ENCODE peak calls at places on chromosomes 6 and 20, in seven cellular contexts. One of them, this sample, is unnamed.

GRCh38 chr20:52267418-52267817 is 75.8 kb upstream of the ZFP64 start:
- DNase-seq in lung: no peak
- DNase-seq in heart left ventricle: no peak
- DNase-seq in neuronal stem cell: no peak
- DNase-seq in CD8-positive, alpha-beta memory T cell: no peak
- DNase-seq in cardiac muscle cell: no peak
- DNase-seq in C1 segment of cervical spinal cord: no peak
- DNase-seq in this sample: no peak

GRCh38 chr6:106134906-106135634 is 48.9 kb downstream of the PRDM1 start:
- DNase-seq in lung: no peak
- DNase-seq in heart left ventricle: no peak
- DNase-seq in neuronal stem cell: no peak
- DNase-seq in CD8-positive, alpha-beta memory T cell: no peak
- DNase-seq in cardiac muscle cell: no peak
- DNase-seq in C1 segment of cervical spinal cord: no peak
- DNase-seq in this sample: no peak

GRCh38 chr6:68994561-68994960 is 359.5 kb downstream of the ADGRB3 start:
- DNase-seq in lung: no peak
- DNase-seq in heart left ventricle: no peak
- DNase-seq in neuronal stem cell: no peak
- DNase-seq in CD8-positive, alpha-beta memory T cell: no peak
- DNase-seq in cardiac muscle cell: no peak
- DNase-seq in C1 segment of cervical spinal cord: no peak
- DNase-seq in this sample: no peak

GRCh38 chr20:18224968-18225568 is 63.3 kb upstream of the ZNF133 start:
- DNase-seq in lung: peak
- DNase-seq in heart left ventricle: peak
- DNase-seq in neuronal stem cell: peak
- DNase-seq in CD8-positive, alpha-beta memory T cell: no peak
- DNase-seq in cardiac muscle cell: peak
- DNase-seq in C1 segment of cervical spinal cord: peak
- DNase-seq in this sample: no peak

GRCh38 chr6:6772751-6773150 is 184.2 kb downstream of the LY86 start:
- DNase-seq in lung: no peak
- DNase-seq in heart left ventricle: no peak
- DNase-seq in neuronal stem cell: no peak
- DNase-seq in CD8-positive, alpha-beta memory T cell: no peak
- DNase-seq in cardiac muscle cell: peak
- DNase-seq in C1 segment of cervical spinal cord: no peak
- DNase-seq in this sample: no peak

GRCh38 chr6:150894935-150895686 is 29.6 kb downstream of the MTHFD1L start:
- DNase-seq in lung: no peak
- DNase-seq in heart left ventricle: peak
- DNase-seq in neuronal stem cell: no peak
- DNase-seq in CD8-positive, alpha-beta memory T cell: no peak
- DNase-seq in cardiac muscle cell: peak
- DNase-seq in C1 segment of cervical spinal cord: no peak
- DNase-seq in this sample: no peak

GRCh38 chr6:37990762-37991525 is 171.4 kb downstream of the ZFAND3 start:
- DNase-seq in lung: no peak
- DNase-seq in heart left ventricle: no peak
- DNase-seq in neuronal stem cell: peak
- DNase-seq in CD8-positive, alpha-beta memory T cell: no peak
- DNase-seq in cardiac muscle cell: peak
- DNase-seq in C1 segment of cervical spinal cord: no peak
- DNase-seq in this sample: no peak

GRCh38 chr20:58660855-58661254 is 9.8 kb downstream of the STX16 start:
- DNase-seq in lung: no peak
- DNase-seq in heart left ventricle: no peak
- DNase-seq in neuronal stem cell: no peak
- DNase-seq in CD8-positive, alpha-beta memory T cell: no peak
- DNase-seq in cardiac muscle cell: no peak
- DNase-seq in C1 segment of cervical spinal cord: no peak
- DNase-seq in this sample: no peak

GRCh38 chr20:7966176-7966575 is 25.9 kb upstream of the HAO1 start:
- DNase-seq in lung: no peak
- DNase-seq in heart left ventricle: no peak
- DNase-seq in neuronal stem cell: no peak
- DNase-seq in CD8-positive, alpha-beta memory T cell: no peak
- DNase-seq in cardiac muscle cell: no peak
- DNase-seq in C1 segment of cervical spinal cord: no peak
- DNase-seq in this sample: no peak

GRCh38 chr20:33480071-33480470 is 9.8 kb upstream of the CBFA2T2 start:
- DNase-seq in lung: no peak
- DNase-seq in heart left ventricle: no peak
- DNase-seq in neuronal stem cell: no peak
- DNase-seq in CD8-positive, alpha-beta memory T cell: no peak
- DNase-seq in cardiac muscle cell: no peak
- DNase-seq in C1 segment of cervical spinal cord: no peak
- DNase-seq in this sample: no peak

GRCh38 chr6:109816452-109817374 is 125.6 kb downstream of the FIG4 start:
- DNase-seq in lung: no peak
- DNase-seq in heart left ventricle: no peak
- DNase-seq in neuronal stem cell: no peak
- DNase-seq in CD8-positive, alpha-beta memory T cell: no peak
- DNase-seq in cardiac muscle cell: no peak
- DNase-seq in C1 segment of cervical spinal cord: peak
- DNase-seq in this sample: no peak

GRCh38 chr6:82246802-82247633 is 526 bp downstream of the IBTK start:
- DNase-seq in lung: peak
- DNase-seq in heart left ventricle: peak
- DNase-seq in neuronal stem cell: peak
- DNase-seq in CD8-positive, alpha-beta memory T cell: no peak
- DNase-seq in cardiac muscle cell: peak
- DNase-seq in C1 segment of cervical spinal cord: peak
- DNase-seq in this sample: peak

GRCh38 chr6:3288711-3289663 is 30.2 kb downstream of the PSMG4 start:
- DNase-seq in lung: no peak
- DNase-seq in heart left ventricle: no peak
- DNase-seq in neuronal stem cell: no peak
- DNase-seq in CD8-positive, alpha-beta memory T cell: no peak
- DNase-seq in cardiac muscle cell: no peak
- DNase-seq in C1 segment of cervical spinal cord: no peak
- DNase-seq in this sample: no peak

GRCh38 chr20:33249456-33249855 is 13.7 kb downstream of the BPIFA1 start:
- DNase-seq in lung: no peak
- DNase-seq in heart left ventricle: no peak
- DNase-seq in neuronal stem cell: no peak
- DNase-seq in CD8-positive, alpha-beta memory T cell: no peak
- DNase-seq in cardiac muscle cell: no peak
- DNase-seq in C1 segment of cervical spinal cord: no peak
- DNase-seq in this sample: no peak

GRCh38 chr20:31602779-31603441 is 2.2 kb upstream of the ID1 start:
- DNase-seq in lung: no peak
- DNase-seq in heart left ventricle: no peak
- DNase-seq in neuronal stem cell: no peak
- DNase-seq in CD8-positive, alpha-beta memory T cell: peak
- DNase-seq in cardiac muscle cell: peak
- DNase-seq in C1 segment of cervical spinal cord: no peak
- DNase-seq in this sample: peak

GRCh38 chr6:123622780-123623179 is 14.0 kb downstream of the TRDN start:
- DNase-seq in lung: no peak
- DNase-seq in heart left ventricle: no peak
- DNase-seq in neuronal stem cell: no peak
- DNase-seq in CD8-positive, alpha-beta memory T cell: no peak
- DNase-seq in cardiac muscle cell: no peak
- DNase-seq in C1 segment of cervical spinal cord: no peak
- DNase-seq in this sample: no peak

GRCh38 chr6:18154507-18155272 is at the start of gene TPMT:
- DNase-seq in lung: no peak
- DNase-seq in heart left ventricle: peak
- DNase-seq in neuronal stem cell: no peak
- DNase-seq in CD8-positive, alpha-beta memory T cell: no peak
- DNase-seq in cardiac muscle cell: no peak
- DNase-seq in C1 segment of cervical spinal cord: peak
- DNase-seq in this sample: peak

GRCh38 chr6:86937219-86938079 is at the start of gene HTR1E:
- DNase-seq in lung: peak
- DNase-seq in heart left ventricle: peak
- DNase-seq in neuronal stem cell: peak
- DNase-seq in CD8-positive, alpha-beta memory T cell: no peak
- DNase-seq in cardiac muscle cell: peak
- DNase-seq in C1 segment of cervical spinal cord: no peak
- DNase-seq in this sample: no peak

GRCh38 chr6:88349511-88349910 is 183.4 kb upstream of the CNR1 start:
- DNase-seq in lung: no peak
- DNase-seq in heart left ventricle: no peak
- DNase-seq in neuronal stem cell: no peak
- DNase-seq in CD8-positive, alpha-beta memory T cell: no peak
- DNase-seq in cardiac muscle cell: peak
- DNase-seq in C1 segment of cervical spinal cord: no peak
- DNase-seq in this sample: no peak

GRCh38 chr6:77502966-77503365 is 39.7 kb upstream of the HTR1B start:
- DNase-seq in lung: no peak
- DNase-seq in heart left ventricle: no peak
- DNase-seq in neuronal stem cell: no peak
- DNase-seq in CD8-positive, alpha-beta memory T cell: no peak
- DNase-seq in cardiac muscle cell: no peak
- DNase-seq in C1 segment of cervical spinal cord: no peak
- DNase-seq in this sample: no peak

GRCh38 chr20:38094373-38094775 is 60.8 kb downstream of the RPRD1B start:
- DNase-seq in lung: no peak
- DNase-seq in heart left ventricle: peak
- DNase-seq in neuronal stem cell: no peak
- DNase-seq in CD8-positive, alpha-beta memory T cell: peak
- DNase-seq in cardiac muscle cell: peak
- DNase-seq in C1 segment of cervical spinal cord: no peak
- DNase-seq in this sample: peak

GRCh38 chr20:48720256-48721020 is 107.4 kb downstream of the PREX1 start:
- DNase-seq in lung: no peak
- DNase-seq in heart left ventricle: no peak
- DNase-seq in neuronal stem cell: no peak
- DNase-seq in CD8-positive, alpha-beta memory T cell: no peak
- DNase-seq in cardiac muscle cell: no peak
- DNase-seq in C1 segment of cervical spinal cord: no peak
- DNase-seq in this sample: no peak

GRCh38 chr20:5531318-5532081 is 214.7 kb upstream of the PROKR2 start:
- DNase-seq in lung: no peak
- DNase-seq in heart left ventricle: no peak
- DNase-seq in neuronal stem cell: no peak
- DNase-seq in CD8-positive, alpha-beta memory T cell: no peak
- DNase-seq in cardiac muscle cell: peak
- DNase-seq in C1 segment of cervical spinal cord: no peak
- DNase-seq in this sample: no peak

GRCh38 chr6:4848382-4849068 is 72.3 kb downstream of the CDYL start:
- DNase-seq in lung: no peak
- DNase-seq in heart left ventricle: peak
- DNase-seq in neuronal stem cell: no peak
- DNase-seq in CD8-positive, alpha-beta memory T cell: no peak
- DNase-seq in cardiac muscle cell: no peak
- DNase-seq in C1 segment of cervical spinal cord: no peak
- DNase-seq in this sample: no peak

GRCh38 chr6:100472674-100473073 is 8.0 kb upstream of the SIM1 start:
- DNase-seq in lung: no peak
- DNase-seq in heart left ventricle: no peak
- DNase-seq in neuronal stem cell: no peak
- DNase-seq in CD8-positive, alpha-beta memory T cell: no peak
- DNase-seq in cardiac muscle cell: no peak
- DNase-seq in C1 segment of cervical spinal cord: no peak
- DNase-seq in this sample: no peak

GRCh38 chr6:82257088-82257774 is 9.7 kb upstream of the IBTK start:
- DNase-seq in lung: no peak
- DNase-seq in heart left ventricle: no peak
- DNase-seq in neuronal stem cell: no peak
- DNase-seq in CD8-positive, alpha-beta memory T cell: no peak
- DNase-seq in cardiac muscle cell: no peak
- DNase-seq in C1 segment of cervical spinal cord: no peak
- DNase-seq in this sample: no peak

GRCh38 chr6:22582806-22583205 is 13.4 kb downstream of the HDGFL1 start:
- DNase-seq in lung: no peak
- DNase-seq in heart left ventricle: no peak
- DNase-seq in neuronal stem cell: no peak
- DNase-seq in CD8-positive, alpha-beta memory T cell: no peak
- DNase-seq in cardiac muscle cell: peak
- DNase-seq in C1 segment of cervical spinal cord: no peak
- DNase-seq in this sample: no peak

GRCh38 chr6:2952557-2953095 is 18.7 kb downstream of the SERPINB6 start:
- DNase-seq in lung: peak
- DNase-seq in heart left ventricle: peak
- DNase-seq in neuronal stem cell: peak
- DNase-seq in CD8-positive, alpha-beta memory T cell: peak
- DNase-seq in cardiac muscle cell: peak
- DNase-seq in C1 segment of cervical spinal cord: peak
- DNase-seq in this sample: peak

GRCh38 chr6:108766419-108766818 is 81.8 kb upstream of the ARMC2 start:
- DNase-seq in lung: no peak
- DNase-seq in heart left ventricle: no peak
- DNase-seq in neuronal stem cell: no peak
- DNase-seq in CD8-positive, alpha-beta memory T cell: no peak
- DNase-seq in cardiac muscle cell: no peak
- DNase-seq in C1 segment of cervical spinal cord: no peak
- DNase-seq in this sample: no peak

GRCh38 chr20:58675146-58675584 is 17.4 kb upstream of the NPEPL1 start:
- DNase-seq in lung: no peak
- DNase-seq in heart left ventricle: no peak
- DNase-seq in neuronal stem cell: no peak
- DNase-seq in CD8-positive, alpha-beta memory T cell: no peak
- DNase-seq in cardiac muscle cell: no peak
- DNase-seq in C1 segment of cervical spinal cord: no peak
- DNase-seq in this sample: no peak

GRCh38 chr6:3325210-3325609 is 66.5 kb downstream of the PSMG4 start:
- DNase-seq in lung: no peak
- DNase-seq in heart left ventricle: no peak
- DNase-seq in neuronal stem cell: no peak
- DNase-seq in CD8-positive, alpha-beta memory T cell: no peak
- DNase-seq in cardiac muscle cell: peak
- DNase-seq in C1 segment of cervical spinal cord: no peak
- DNase-seq in this sample: no peak

GRCh38 chr6:91653954-91654843 is 1067.3 kb upstream of the MAP3K7 start:
- DNase-seq in lung: no peak
- DNase-seq in heart left ventricle: no peak
- DNase-seq in neuronal stem cell: no peak
- DNase-seq in CD8-positive, alpha-beta memory T cell: no peak
- DNase-seq in cardiac muscle cell: no peak
- DNase-seq in C1 segment of cervical spinal cord: no peak
- DNase-seq in this sample: no peak

GRCh38 chr6:35228483-35228882 is 14.7 kb downstream of the SCUBE3 start:
- DNase-seq in lung: no peak
- DNase-seq in heart left ventricle: no peak
- DNase-seq in neuronal stem cell: no peak
- DNase-seq in CD8-positive, alpha-beta memory T cell: no peak
- DNase-seq in cardiac muscle cell: no peak
- DNase-seq in C1 segment of cervical spinal cord: no peak
- DNase-seq in this sample: no peak

GRCh38 chr6:32852018-32852843 is 1.3 kb downstream of the TAP1 start:
- DNase-seq in lung: no peak
- DNase-seq in heart left ventricle: peak
- DNase-seq in neuronal stem cell: no peak
- DNase-seq in CD8-positive, alpha-beta memory T cell: peak
- DNase-seq in cardiac muscle cell: peak
- DNase-seq in C1 segment of cervical spinal cord: no peak
- DNase-seq in this sample: no peak